ENCODE peak calls at places on chromosomes 13 and 19, in five cellular contexts. T is lower lobe of right lung, I is fibroblast of lung, P is stomach, V is fibroblast of pulmonary artery. S is an unnamed sample.

GRCh38 chr19:48145596-48146254 is 24.4 kb downstream of the LIG1 start:
- DNase-seq in T (no peak), I (no peak), P (no peak), V (peak), S (no peak)

GRCh38 chr13:36920612-36921185 is 661 bp upstream of the SMAD9 start:
- DNase-seq in T (no peak), I (no peak), P (no peak), V (no peak), S (no peak)

GRCh38 chr13:108663710-108664109 is 34.3 kb downstream of the MYO16 start:
- DNase-seq in T (no peak), I (no peak), P (no peak), V (no peak), S (no peak)

GRCh38 chr13:110314516-110315245 is 7.6 kb downstream of the COL4A2 start:
- DNase-seq in T (no peak), I (no peak), P (no peak), V (no peak), S (no peak)

GRCh38 chr19:4506449-4507149 is 11.7 kb downstream of the PLIN4 start:
- DNase-seq in T (no peak), I (peak), P (no peak), V (peak), S (peak)

GRCh38 chr19:16259385-16260159 is 61.9 kb downstream of the AP1M1 start:
- DNase-seq in T (no peak), I (no peak), P (no peak), V (no peak), S (no peak)

GRCh38 chr13:97367427-97367826 is 66.5 kb upstream of the RAP2A start:
- DNase-seq in T (no peak), I (peak), P (no peak), V (peak), S (no peak)

GRCh38 chr19:45423589-45424190 is at the start of gene ERCC1:
- DNase-seq in T (peak), I (peak), P (peak), V (peak), S (peak)

GRCh38 chr13:80921556-80921955 is 580.6 kb upstream of the SPRY2 start:
- DNase-seq in T (no peak), I (peak), P (no peak), V (peak), S (no peak)

GRCh38 chr13:24159921-24160324 is 597 bp upstream of the SPATA13 start:
- DNase-seq in T (no peak), I (no peak), P (no peak), V (no peak), S (no peak)

GRCh38 chr13:100214886-100215285 is 126.0 kb downstream of the PCCA start:
- DNase-seq in T (no peak), I (peak), P (no peak), V (peak), S (peak)

GRCh38 chr19:45100202-45100600 is 7.2 kb downstream of the PPP1R37 start:
- DNase-seq in T (no peak), I (no peak), P (no peak), V (no peak), S (no peak)

GRCh38 chr19:43639507-43640423 is at the start of gene CADM4:
- DNase-seq in T (peak), I (no peak), P (peak), V (no peak), S (no peak)

GRCh38 chr13:48493076-48493765 is 39.7 kb downstream of the RCBTB2 start:
- DNase-seq in T (no peak), I (no peak), P (no peak), V (peak), S (peak)

GRCh38 chr13:112582305-112582704 is 5.6 kb downstream of the TUBGCP3 start:
- DNase-seq in T (no peak), I (no peak), P (no peak), V (no peak), S (no peak)

GRCh38 chr13:34247596-34247995 is 429.6 kb downstream of the RFC3 start:
- DNase-seq in T (no peak), I (no peak), P (no peak), V (no peak), S (peak)

GRCh38 chr13:63481334-63481733 is 2065.7 kb upstream of the PCDH20 start:
- DNase-seq in T (no peak), I (peak), P (no peak), V (peak), S (no peak)

GRCh38 chr19:10230904-10231623 is at the start of gene S1PR2:
- DNase-seq in T (peak), I (peak), P (peak), V (peak), S (no peak)

GRCh38 chr13:100128838-100129237 is 39.9 kb downstream of the PCCA start:
- DNase-seq in T (no peak), I (no peak), P (no peak), V (no peak), S (no peak)

GRCh38 chr19:34173145-34173956 is 1.0 kb downstream of the LSM14A start:
- DNase-seq in T (peak), I (peak), P (peak), V (peak), S (peak)

GRCh38 chr13:50320297-50320862 is 305.1 kb downstream of the KCNRG start:
- DNase-seq in T (no peak), I (peak), P (no peak), V (peak), S (peak)

GRCh38 chr19:31326329-31327028 is 22.8 kb downstream of the TSHZ3 start:
- DNase-seq in T (no peak), I (peak), P (no peak), V (no peak), S (no peak)

GRCh38 chr19:8610041-8610927 is at the start of gene ADAMTS10:
- DNase-seq in T (no peak), I (peak), P (no peak), V (peak), S (no peak)

GRCh38 chr13:23504188-23504587 is 66.0 kb upstream of the TNFRSF19 start:
- DNase-seq in T (no peak), I (no peak), P (no peak), V (no peak), S (no peak)

GRCh38 chr19:16216744-16217670 is 19.3 kb downstream of the AP1M1 start:
- DNase-seq in T (no peak), I (no peak), P (no peak), V (no peak), S (no peak)

GRCh38 chr13:99464441-99464949 is 36.8 kb upstream of the TM9SF2 start:
- DNase-seq in T (no peak), I (peak), P (no peak), V (no peak), S (no peak)

GRCh38 chr13:45658586-45659235 is 43.2 kb upstream of the ERICH6B start:
- DNase-seq in T (no peak), I (no peak), P (no peak), V (peak), S (peak)

GRCh38 chr19:39502640-39503417 is 4.1 kb downstream of the DLL3 start:
- DNase-seq in T (peak), I (peak), P (peak), V (peak), S (peak)

GRCh38 chr13:26485288-26485687 is 72.2 kb upstream of the WASF3 start:
- DNase-seq in T (no peak), I (no peak), P (no peak), V (no peak), S (no peak)

GRCh38 chr13:22655106-22655852 is 525.5 kb upstream of the SGCG start:
- DNase-seq in T (no peak), I (no peak), P (no peak), V (no peak), S (no peak)

GRCh38 chr13:72808917-72809500 is 27.1 kb downstream of the PIBF1 start:
- DNase-seq in T (no peak), I (peak), P (no peak), V (peak), S (peak)

GRCh38 chr19:8196271-8196908 is 12.8 kb upstream of the CERS4 start:
- DNase-seq in T (no peak), I (no peak), P (no peak), V (no peak), S (no peak)

GRCh38 chr19:51713319-51714285 is 10.2 kb downstream of the HAS1 start:
- DNase-seq in T (no peak), I (no peak), P (no peak), V (no peak), S (no peak)

GRCh38 chr19:51710163-51710562 is 13.6 kb downstream of the HAS1 start:
- DNase-seq in T (no peak), I (no peak), P (no peak), V (no peak), S (no peak)

GRCh38 chr19:51714848-51715247 is 8.9 kb downstream of the HAS1 start:
- DNase-seq in T (no peak), I (no peak), P (no peak), V (no peak), S (peak)

GRCh38 chr19:51711702-51712101 is 12.1 kb downstream of the HAS1 start:
- DNase-seq in T (no peak), I (no peak), P (no peak), V (no peak), S (no peak)

DNA sequence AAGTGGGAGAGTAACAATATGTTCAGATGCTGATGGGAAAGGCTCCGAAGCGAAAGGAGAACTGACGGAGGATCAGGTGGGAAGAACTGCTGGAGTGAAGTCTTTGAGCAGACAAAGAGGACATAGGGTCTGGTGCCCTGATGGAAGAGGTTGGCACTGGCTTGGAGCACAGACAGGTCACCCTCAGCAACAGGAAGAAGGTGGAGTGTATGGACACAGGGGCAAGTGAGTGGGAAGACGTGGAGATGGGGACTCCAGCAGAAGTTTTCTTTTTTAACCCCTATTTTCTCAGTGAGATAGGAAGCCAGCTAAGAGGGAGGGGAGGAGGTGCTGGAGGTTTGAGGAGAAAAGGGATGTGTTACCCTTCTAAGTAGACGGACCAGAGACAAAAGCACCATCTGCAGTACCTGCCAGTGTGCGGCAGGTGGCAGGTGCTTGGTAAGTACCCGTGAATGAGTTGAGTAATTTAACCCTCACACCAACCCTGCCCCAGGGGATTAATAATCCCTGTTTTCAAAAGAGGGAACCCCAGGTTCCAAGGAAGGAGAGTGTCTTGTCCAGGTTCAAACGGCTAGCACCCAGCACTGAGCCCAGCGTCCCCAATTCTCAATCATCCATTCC is 11.2 kb downstream of the HAS1 start:
- DNase-seq in T (no peak), I (peak), P (no peak), V (peak), S (peak)
- TF ChIP-seq CTCF in T (peak), I (peak), P (peak), V (peak), S (peak)

GRCh38 chr19:14555918-14556661 is 15.8 kb downstream of the NDUFB7 start:
- DNase-seq in T (no peak), I (no peak), P (no peak), V (no peak), S (peak)
- H3K4me3 ChIP-seq in T (peak), I (no peak), P (peak), V (no peak), S (no peak)

GRCh38 chr13:46679369-46680180 is 117.4 kb downstream of the ESD start:
- DNase-seq in T (no peak), I (peak), P (no peak), V (peak), S (no peak)
- TF ChIP-seq CTCF in T (peak), I (no peak), P (no peak), V (peak), S (no peak)

DNA sequence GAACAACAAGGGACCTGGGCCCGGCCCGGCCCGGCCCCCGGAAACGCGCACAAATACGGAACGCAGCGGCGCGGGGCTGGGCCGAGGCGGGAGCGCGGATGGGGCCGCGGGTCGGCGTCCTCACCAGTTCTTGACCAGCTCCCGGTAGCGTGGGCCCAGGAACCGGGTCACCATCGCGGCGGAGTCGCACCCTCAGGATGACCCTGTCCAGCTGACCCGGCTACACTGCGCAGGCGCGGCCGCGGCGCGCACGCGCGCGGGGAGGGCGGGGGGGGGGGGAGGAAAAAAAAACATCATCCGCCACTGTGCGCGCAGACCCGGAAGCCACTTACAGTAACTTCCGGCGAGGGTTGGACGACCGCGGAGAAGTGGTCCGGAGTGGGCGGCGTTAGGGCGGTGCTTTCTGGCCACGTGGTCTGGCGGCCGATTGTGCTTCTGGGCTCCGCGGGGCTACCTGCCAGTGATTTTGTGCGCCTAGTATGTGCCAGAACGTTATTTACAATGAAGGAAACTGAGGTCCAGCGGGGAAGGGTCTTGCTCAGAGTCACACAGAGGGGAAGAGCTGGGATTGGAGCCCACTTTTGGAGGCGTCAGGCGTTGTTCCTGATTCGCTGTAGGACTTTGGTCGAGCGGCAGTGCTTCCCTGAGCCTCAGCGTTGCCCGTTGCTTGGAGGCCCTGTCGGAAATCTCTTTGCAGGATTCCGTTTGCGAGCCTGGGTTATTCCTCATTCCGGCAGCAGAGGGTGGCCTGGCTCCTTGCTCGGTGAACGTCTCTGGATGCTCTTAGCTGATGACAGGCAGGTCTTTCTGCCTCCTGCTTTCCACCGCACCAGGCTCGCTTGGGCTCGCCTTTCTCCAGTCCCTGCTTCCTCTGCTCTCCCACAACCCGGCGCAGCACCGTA is at the start of gene UQCR11:
- DNase-seq in T (peak), I (peak), P (peak), V (peak), S (peak)
- H3K4me3 ChIP-seq in T (peak), I (peak), P (peak), V (peak), S (peak)

S was measured in bronchial epithelial cell.